ENCODE peak calls at places on chromosomes 12 and 14, in four cellular contexts. One of them, this sample, is unnamed.

GRCh38 chr14:35631071-35631805 is 97.3 kb downstream of the INSM2 start:
- DNase-seq in COR-L47: no peak
- DNase-seq in stimulated activated CD8-positive, alpha-beta memory T cell treated with anti-CD3 and anti-CD28 coated beads, Interleukin-4, amount 100 ng/mL, for 4 hours: no peak
- DNase-seq in kidney tubule cell: no peak
- DNase-seq in this sample: peak

GRCh38 chr12:10276774-10277173 is 30.9 kb upstream of the KLRD1 start:
- DNase-seq in COR-L47: no peak
- DNase-seq in stimulated activated CD8-positive, alpha-beta memory T cell treated with anti-CD3 and anti-CD28 coated beads, Interleukin-4, amount 100 ng/mL, for 4 hours: no peak
- DNase-seq in kidney tubule cell: no peak
- DNase-seq in this sample: no peak

GRCh38 chr12:56296207-56296785 is 3.8 kb downstream of the CS start:
- DNase-seq in COR-L47: no peak
- DNase-seq in stimulated activated CD8-positive, alpha-beta memory T cell treated with anti-CD3 and anti-CD28 coated beads, Interleukin-4, amount 100 ng/mL, for 4 hours: no peak
- DNase-seq in kidney tubule cell: no peak
- DNase-seq in this sample: no peak

GRCh38 chr12:69966839-69967238 is 141.8 kb downstream of the MYRFL start:
- DNase-seq in COR-L47: no peak
- DNase-seq in stimulated activated CD8-positive, alpha-beta memory T cell treated with anti-CD3 and anti-CD28 coated beads, Interleukin-4, amount 100 ng/mL, for 4 hours: no peak
- DNase-seq in kidney tubule cell: peak
- DNase-seq in this sample: no peak

GRCh38 chr14:102316048-102316745 is 3.3 kb upstream of the ZNF839 start:
- DNase-seq in stimulated activated CD8-positive, alpha-beta memory T cell treated with anti-CD3 and anti-CD28 coated beads, Interleukin-4, amount 100 ng/mL, for 4 hours: no peak
- DNase-seq in COR-L47: peak
- DNase-seq in kidney tubule cell: peak
- DNase-seq in this sample: peak

GRCh38 chr12:115137812-115138521 is 454.0 kb upstream of the TBX3 start:
- DNase-seq in stimulated activated CD8-positive, alpha-beta memory T cell treated with anti-CD3 and anti-CD28 coated beads, Interleukin-4, amount 100 ng/mL, for 4 hours: no peak
- DNase-seq in COR-L47: no peak
- DNase-seq in kidney tubule cell: no peak
- DNase-seq in this sample: no peak

GRCh38 chr12:5969156-5969973 is 24.3 kb upstream of the ANO2 start:
- DNase-seq in kidney tubule cell: no peak
- DNase-seq in COR-L47: no peak
- DNase-seq in stimulated activated CD8-positive, alpha-beta memory T cell treated with anti-CD3 and anti-CD28 coated beads, Interleukin-4, amount 100 ng/mL, for 4 hours: no peak
- DNase-seq in this sample: no peak

GRCh38 chr12:50527086-50527726 is 22.4 kb downstream of the DIP2B start:
- DNase-seq in COR-L47: no peak
- DNase-seq in stimulated activated CD8-positive, alpha-beta memory T cell treated with anti-CD3 and anti-CD28 coated beads, Interleukin-4, amount 100 ng/mL, for 4 hours: no peak
- DNase-seq in kidney tubule cell: no peak
- DNase-seq in this sample: no peak

GRCh38 chr12:3935078-3935477 is 61.9 kb upstream of the PARP11 start:
- DNase-seq in stimulated activated CD8-positive, alpha-beta memory T cell treated with anti-CD3 and anti-CD28 coated beads, Interleukin-4, amount 100 ng/mL, for 4 hours: no peak
- DNase-seq in kidney tubule cell: no peak
- DNase-seq in COR-L47: no peak
- DNase-seq in this sample: no peak

GRCh38 chr14:81220488-81220766 is 332 bp downstream of the GTF2A1 start:
- DNase-seq in COR-L47: no peak
- DNase-seq in kidney tubule cell: no peak
- DNase-seq in stimulated activated CD8-positive, alpha-beta memory T cell treated with anti-CD3 and anti-CD28 coated beads, Interleukin-4, amount 100 ng/mL, for 4 hours: no peak
- DNase-seq in this sample: no peak

GRCh38 chr12:28899951-28900350 is 249.1 kb upstream of the FAR2 start:
- DNase-seq in stimulated activated CD8-positive, alpha-beta memory T cell treated with anti-CD3 and anti-CD28 coated beads, Interleukin-4, amount 100 ng/mL, for 4 hours: no peak
- DNase-seq in COR-L47: no peak
- DNase-seq in kidney tubule cell: peak
- DNase-seq in this sample: no peak